ENCODE peak calls at places on chromosomes 11 and 22, in four cellular contexts. B is NCI-H1092, E is fibroblast of pulmonary artery, U is heart left ventricle. I is an unnamed sample.

GRCh38 chr11:64580387-64580786 is 10.6 kb upstream of the SLC22A12 start:
- DNase-seq in U (no peak), E (no peak), B (no peak), I (no peak)

GRCh38 chr11:119912214-119912613 is 183.2 kb upstream of the NECTIN1 start:
- DNase-seq in B (peak), U (no peak), E (no peak), I (no peak)

GRCh38 chr11:119376197-119376847 is 5.2 kb downstream of the USP2 start:
- DNase-seq in E (no peak), B (no peak), U (peak), I (peak)

GRCh38 chr11:3995949-3996554 is 98.5 kb upstream of the RRM1 start:
- DNase-seq in E (peak), B (no peak), U (peak), I (no peak)

GRCh38 chr22:35819421-35819820 is 101.7 kb downstream of the APOL5 start:
- DNase-seq in B (no peak), E (no peak), U (no peak), I (no peak)

GRCh38 chr11:12430912-12431311 is 53.5 kb downstream of the PARVA start:
- DNase-seq in B (no peak), E (peak), U (peak), I (peak)

GRCh38 chr11:104547996-104548661 is 350.1 kb downstream of the CASP12 start:
- DNase-seq in B (no peak), U (no peak), E (peak), I (no peak)

GRCh38 chr22:37259540-37260029 is 15.5 kb upstream of the RAC2 start:
- DNase-seq in B (no peak), U (no peak), E (peak), I (peak)

GRCh38 chr11:12066056-12066798 is 44.2 kb upstream of the MICAL2 start:
- DNase-seq in U (peak), E (peak), B (no peak), I (no peak)

I was measured in testis.